ENCODE peak calls at places on chromosome 11, in nine cellular contexts. One of them, this sample, is unnamed.

GRCh38 chr11:118715837-118716260 is 36.4 kb upstream of the TREH start:
- DNase-seq in H1: peak; percentile 66
- DNase-seq in K562: peak; percentile 83
- DNase-seq in mammary epithelial cell: no peak
- DNase-seq in GM12878: no peak
- DNase-seq in endothelial cell of umbilical vein: peak; percentile 71
- DNase-seq in astrocyte: no peak
- DNase-seq in PC-3: no peak
- DNase-seq in neural progenitor cell: peak; percentile 38
- DNase-seq in this sample: no peak

GRCh38 chr11:74142624-74143023 is 28.2 kb downstream of the C2CD3 start:
- DNase-seq in H1: no peak
- DNase-seq in K562: no peak
- DNase-seq in mammary epithelial cell: peak; percentile 15
- DNase-seq in GM12878: no peak
- DNase-seq in endothelial cell of umbilical vein: no peak
- DNase-seq in astrocyte: peak; percentile 70
- DNase-seq in PC-3: peak; percentile 22
- DNase-seq in neural progenitor cell: no peak
- DNase-seq in this sample: no peak

GRCh38 chr11:62105611-62106245 is 18.1 kb upstream of the INCENP start:
- DNase-seq in H1: no peak
- DNase-seq in K562: no peak
- DNase-seq in mammary epithelial cell: no peak
- DNase-seq in GM12878: no peak
- DNase-seq in endothelial cell of umbilical vein: no peak
- DNase-seq in astrocyte: no peak
- DNase-seq in PC-3: no peak
- DNase-seq in neural progenitor cell: no peak
- DNase-seq in this sample: no peak

GRCh38 chr11:67484847-67485311 is 2.1 kb downstream of the AIP start:
- DNase-seq in H1: no peak
- DNase-seq in K562: no peak
- DNase-seq in mammary epithelial cell: no peak
- DNase-seq in GM12878: peak; percentile 76
- DNase-seq in endothelial cell of umbilical vein: no peak
- DNase-seq in astrocyte: no peak
- DNase-seq in PC-3: no peak
- DNase-seq in neural progenitor cell: no peak
- DNase-seq in this sample: no peak

GRCh38 chr11:105367129-105367528 is 227.6 kb upstream of the CARD18 start:
- DNase-seq in H1: no peak
- DNase-seq in K562: no peak
- DNase-seq in mammary epithelial cell: peak; percentile 1
- DNase-seq in GM12878: no peak
- DNase-seq in endothelial cell of umbilical vein: no peak
- DNase-seq in astrocyte: no peak
- DNase-seq in PC-3: peak; percentile 33
- DNase-seq in neural progenitor cell: no peak
- DNase-seq in this sample: peak; percentile 61

GRCh38 chr11:86761978-86762377 is 38.4 kb upstream of the PRSS23 start:
- DNase-seq in H1: no peak
- DNase-seq in K562: no peak
- DNase-seq in mammary epithelial cell: no peak
- DNase-seq in GM12878: no peak
- DNase-seq in endothelial cell of umbilical vein: no peak
- DNase-seq in astrocyte: peak; percentile 79
- DNase-seq in PC-3: no peak
- DNase-seq in neural progenitor cell: no peak
- DNase-seq in this sample: no peak

GRCh38 chr11:88174627-88175003 is 628 bp downstream of the RAB38 start:
- DNase-seq in H1: no peak
- DNase-seq in K562: no peak
- DNase-seq in mammary epithelial cell: peak; percentile 93
- DNase-seq in GM12878: no peak
- DNase-seq in endothelial cell of umbilical vein: peak; percentile 80
- DNase-seq in astrocyte: peak; percentile 70
- DNase-seq in PC-3: peak; percentile 11
- DNase-seq in neural progenitor cell: peak; percentile 45
- DNase-seq in this sample: peak; percentile 59

GRCh38 chr11:126853732-126854131 is 146.8 kb downstream of the KIRREL3 start:
- DNase-seq in H1: no peak
- DNase-seq in K562: no peak
- DNase-seq in mammary epithelial cell: no peak
- DNase-seq in GM12878: no peak
- DNase-seq in endothelial cell of umbilical vein: no peak
- DNase-seq in astrocyte: peak; percentile 59
- DNase-seq in PC-3: no peak
- DNase-seq in neural progenitor cell: no peak
- DNase-seq in this sample: no peak

GRCh38 chr11:66883021-66883968 is 26.4 kb downstream of the LRFN4 start:
- DNase-seq in H1: peak; percentile 97
- DNase-seq in K562: peak; percentile 64
- DNase-seq in mammary epithelial cell: peak; percentile 60
- DNase-seq in GM12878: no peak
- DNase-seq in endothelial cell of umbilical vein: peak; percentile 50
- DNase-seq in astrocyte: peak; percentile 79
- DNase-seq in PC-3: peak; percentile 88
- DNase-seq in neural progenitor cell: peak; percentile 84
- DNase-seq in this sample: peak; percentile 85

GRCh38 chr11:88398372-88399140 is 61.0 kb upstream of the CTSC start:
- DNase-seq in H1: no peak
- DNase-seq in K562: no peak
- DNase-seq in mammary epithelial cell: peak; percentile 94
- DNase-seq in GM12878: no peak
- DNase-seq in endothelial cell of umbilical vein: peak; percentile 73
- DNase-seq in astrocyte: peak; percentile 71
- DNase-seq in PC-3: peak; percentile 94
- DNase-seq in neural progenitor cell: no peak
- DNase-seq in this sample: peak; percentile 90

GRCh38 chr11:69521461-69521860 is 40.0 kb downstream of the LINC01488 start:
- DNase-seq in H1: peak; percentile 64
- DNase-seq in K562: no peak
- DNase-seq in mammary epithelial cell: no peak
- DNase-seq in GM12878: no peak
- DNase-seq in endothelial cell of umbilical vein: no peak
- DNase-seq in astrocyte: no peak
- DNase-seq in PC-3: no peak
- DNase-seq in neural progenitor cell: no peak
- DNase-seq in this sample: no peak

GRCh38 chr11:73191151-73191550 is 26.9 kb upstream of the P2RY2 start:
- DNase-seq in H1: no peak
- DNase-seq in K562: no peak
- DNase-seq in mammary epithelial cell: no peak
- DNase-seq in GM12878: no peak
- DNase-seq in endothelial cell of umbilical vein: no peak
- DNase-seq in astrocyte: no peak
- DNase-seq in PC-3: no peak
- DNase-seq in neural progenitor cell: no peak
- DNase-seq in this sample: no peak

GRCh38 chr11:69948256-69949141 is 129.3 kb upstream of the FGF3 start:
- DNase-seq in H1: peak; percentile 71
- DNase-seq in K562: peak; percentile 73
- DNase-seq in mammary epithelial cell: peak; percentile 87
- DNase-seq in GM12878: no peak
- DNase-seq in endothelial cell of umbilical vein: no peak
- DNase-seq in astrocyte: peak; percentile 53
- DNase-seq in PC-3: peak; percentile 98
- DNase-seq in neural progenitor cell: peak; percentile 42
- DNase-seq in this sample: peak; percentile 98

GRCh38 chr11:65851083-65851579 is 6.8 kb downstream of the CFL1 start:
- DNase-seq in H1: peak; percentile 93
- DNase-seq in K562: peak; percentile 75
- DNase-seq in mammary epithelial cell: no peak
- DNase-seq in GM12878: no peak
- DNase-seq in endothelial cell of umbilical vein: no peak
- DNase-seq in astrocyte: no peak
- DNase-seq in PC-3: peak; percentile 69
- DNase-seq in neural progenitor cell: peak; percentile 45
- DNase-seq in this sample: no peak

GRCh38 chr11:62082292-62082657 is 41.5 kb upstream of the INCENP start:
- DNase-seq in H1: no peak
- DNase-seq in K562: no peak
- DNase-seq in mammary epithelial cell: no peak
- DNase-seq in GM12878: no peak
- DNase-seq in endothelial cell of umbilical vein: no peak
- DNase-seq in astrocyte: no peak
- DNase-seq in PC-3: no peak
- DNase-seq in neural progenitor cell: no peak
- DNase-seq in this sample: no peak

GRCh38 chr11:21142007-21142406 is 472.6 kb downstream of the NELL1 start:
- DNase-seq in H1: peak; percentile 56
- DNase-seq in K562: no peak
- DNase-seq in mammary epithelial cell: no peak
- DNase-seq in GM12878: no peak
- DNase-seq in endothelial cell of umbilical vein: no peak
- DNase-seq in astrocyte: no peak
- DNase-seq in PC-3: no peak
- DNase-seq in neural progenitor cell: peak; percentile 46
- DNase-seq in this sample: no peak

GRCh38 chr11:31815743-31816466 is 4.8 kb upstream of the PAX6 start:
- DNase-seq in H1: peak; percentile 55
- DNase-seq in K562: peak; percentile 45
- DNase-seq in mammary epithelial cell: no peak
- DNase-seq in GM12878: no peak
- DNase-seq in endothelial cell of umbilical vein: no peak
- DNase-seq in astrocyte: peak; percentile 6
- DNase-seq in PC-3: no peak
- DNase-seq in neural progenitor cell: peak; percentile 57
- DNase-seq in this sample: no peak
- TF ChIP-seq EZH2 in H1: peak; percentile 0
- TF ChIP-seq EZH2 in K562: no peak
- TF ChIP-seq EZH2 in mammary epithelial cell: peak; percentile 27
- TF ChIP-seq EZH2 in GM12878: no peak
- TF ChIP-seq EZH2 in endothelial cell of umbilical vein: peak; percentile 71
- TF ChIP-seq EZH2 in astrocyte: no peak
- TF ChIP-seq EZH2 in PC-3: no peak
- TF ChIP-seq EZH2 in neural progenitor cell: peak; percentile 88
- TF ChIP-seq EZH2 in this sample: no peak

DNA sequence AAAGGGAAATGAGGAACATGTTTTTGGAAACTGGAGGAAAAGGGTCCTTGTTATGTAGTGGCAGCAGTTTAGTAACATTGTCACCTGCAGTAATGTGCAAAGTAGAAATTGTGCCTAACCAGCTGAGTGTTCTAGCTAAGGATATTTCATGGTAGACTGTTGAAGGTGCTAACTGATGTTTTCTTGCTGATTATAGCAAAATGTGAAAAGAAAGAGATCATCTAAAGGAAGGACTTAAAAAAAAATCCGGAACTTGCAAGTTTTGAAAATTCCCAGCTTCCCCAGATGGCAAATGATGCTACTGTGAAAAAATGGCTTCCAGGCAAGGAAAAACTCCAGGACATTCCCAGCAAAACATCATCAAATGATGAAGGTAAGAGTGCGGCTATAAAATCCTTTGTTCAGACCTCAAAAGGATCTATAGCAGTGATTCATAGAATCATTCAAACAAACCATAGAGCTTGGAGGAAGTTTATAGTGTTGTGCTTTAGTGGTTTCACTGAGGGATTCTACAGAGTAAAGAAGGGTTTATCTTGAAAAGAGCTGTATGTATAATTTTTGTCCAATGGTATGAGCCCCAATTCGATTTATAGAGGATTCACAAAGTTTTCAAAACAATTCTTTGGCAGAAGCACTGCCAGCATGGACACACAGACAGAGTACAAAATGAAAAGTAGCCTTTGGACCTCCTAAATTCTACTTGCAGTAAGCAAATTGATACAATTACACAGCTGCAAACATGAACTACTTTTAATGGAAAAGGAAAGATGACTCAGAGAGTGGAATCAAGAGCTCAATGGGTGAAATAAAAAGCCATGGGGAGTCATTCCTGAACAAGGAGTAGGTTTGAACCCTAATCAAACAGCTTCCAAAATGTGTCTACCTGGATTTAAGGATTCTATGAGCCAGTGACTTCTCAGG is 4.3 kb upstream of the TRIM44 start:
- DNase-seq in H1: no peak
- DNase-seq in K562: no peak
- DNase-seq in mammary epithelial cell: no peak
- DNase-seq in GM12878: no peak
- DNase-seq in endothelial cell of umbilical vein: peak; percentile 14
- DNase-seq in astrocyte: no peak
- DNase-seq in PC-3: peak; percentile 63
- DNase-seq in neural progenitor cell: no peak
- DNase-seq in this sample: no peak
- H3K27me3 ChIP-seq in H1: peaks cover 16% of the 10 kb centered on the region
- H3K27me3 ChIP-seq in K562: peaks cover 14% of the 10 kb centered on the region
- H3K27me3 ChIP-seq in mammary epithelial cell: no peaks in the 10 kb centered on the region
- H3K27me3 ChIP-seq in GM12878: no peaks in the 10 kb centered on the region
- H3K27me3 ChIP-seq in endothelial cell of umbilical vein: no peaks in the 10 kb centered on the region
- H3K27me3 ChIP-seq in astrocyte: no peaks in the 10 kb centered on the region
- H3K27me3 ChIP-seq in PC-3: no peaks in the 10 kb centered on the region
- H3K27me3 ChIP-seq in neural progenitor cell: peaks cover 80% of the 10 kb centered on the region
- H3K27me3 ChIP-seq in this sample: no peaks in the 10 kb centered on the region

DNA sequence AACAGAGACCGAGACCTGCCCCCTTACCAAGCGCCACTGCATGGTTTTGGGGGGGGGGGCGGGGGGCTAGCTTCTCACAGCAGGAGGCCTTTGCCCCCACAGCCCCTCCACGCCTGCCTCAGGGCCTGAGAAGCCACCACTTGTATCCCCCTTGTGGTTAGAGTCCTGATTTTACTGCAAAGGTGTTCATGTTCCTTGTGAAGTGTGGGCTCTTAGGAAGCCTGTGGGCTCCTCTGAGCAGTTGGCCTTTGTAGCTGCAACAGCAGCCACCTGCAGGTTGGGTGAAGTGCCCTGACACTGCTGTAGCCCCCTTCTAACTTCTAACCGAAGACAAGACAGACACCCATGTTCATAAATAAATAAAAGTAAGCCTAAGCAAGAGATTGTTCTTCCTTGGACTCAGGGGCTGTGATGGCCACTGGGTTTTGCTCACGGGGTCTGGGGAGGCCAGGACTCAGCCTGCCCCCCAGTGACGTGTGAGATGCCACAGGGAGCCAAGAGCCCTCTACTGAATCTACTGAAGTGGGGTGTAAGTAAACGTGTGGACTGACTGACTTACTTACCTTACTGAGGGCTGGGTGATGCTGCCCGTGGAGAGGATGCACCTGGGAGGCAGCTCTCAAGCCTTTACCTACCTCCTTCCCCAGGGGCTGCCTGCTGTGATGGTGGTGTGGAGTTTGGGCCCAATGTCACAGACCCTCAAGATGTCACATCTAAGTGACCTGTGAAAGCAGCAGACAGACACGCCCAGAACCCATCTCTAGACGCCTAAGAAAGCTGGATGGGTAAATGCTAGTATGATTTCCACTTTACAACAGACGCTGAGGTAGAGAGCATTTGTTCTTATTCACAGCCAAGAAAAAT is 25.8 kb downstream of the USP35 start:
- DNase-seq in H1: no peak
- DNase-seq in K562: no peak
- DNase-seq in mammary epithelial cell: no peak
- DNase-seq in GM12878: no peak
- DNase-seq in endothelial cell of umbilical vein: no peak
- DNase-seq in astrocyte: no peak
- DNase-seq in PC-3: no peak
- DNase-seq in neural progenitor cell: no peak
- DNase-seq in this sample: no peak
- H3K36me3 ChIP-seq in H1: no peaks in the 10 kb centered on the region
- H3K36me3 ChIP-seq in K562: peaks cover 68% of the 10 kb centered on the region
- H3K36me3 ChIP-seq in mammary epithelial cell: no peaks in the 10 kb centered on the region
- H3K36me3 ChIP-seq in GM12878: no peaks in the 10 kb centered on the region
- H3K36me3 ChIP-seq in endothelial cell of umbilical vein: peaks cover 49% of the 10 kb centered on the region
- H3K36me3 ChIP-seq in astrocyte: peaks cover 3% of the 10 kb centered on the region
- H3K36me3 ChIP-seq in PC-3: peaks cover 7% of the 10 kb centered on the region
- H3K36me3 ChIP-seq in neural progenitor cell: no peaks in the 10 kb centered on the region
- H3K36me3 ChIP-seq in this sample: peaks cover 3% of the 10 kb centered on the region

GRCh38 chr11:124839972-124840621 is 25.1 kb upstream of the ROBO3 start:
- DNase-seq in H1: peak; percentile 64
- DNase-seq in K562: no peak
- DNase-seq in mammary epithelial cell: no peak
- DNase-seq in GM12878: no peak
- DNase-seq in endothelial cell of umbilical vein: no peak
- DNase-seq in astrocyte: no peak
- DNase-seq in PC-3: no peak
- DNase-seq in neural progenitor cell: no peak
- DNase-seq in this sample: no peak
- TF ChIP-seq EZH2 in H1: peak; percentile 58
- TF ChIP-seq EZH2 in K562: no peak
- TF ChIP-seq EZH2 in mammary epithelial cell: peak; percentile 13
- TF ChIP-seq EZH2 in GM12878: no peak
- TF ChIP-seq EZH2 in endothelial cell of umbilical vein: no peak
- TF ChIP-seq EZH2 in astrocyte: peak; percentile 4
- TF ChIP-seq EZH2 in PC-3: no peak
- TF ChIP-seq EZH2 in neural progenitor cell: no peak
- TF ChIP-seq EZH2 in this sample: no peak